ENCODE peak calls at places on chromosomes 1 and 21, in seven cellular contexts. One of them, this sample, is unnamed. For H3K36me3 and H3K27me3, the result is how much of the 10 kb centered on the place peaks cover.

GRCh38 chr1:34361781-34362357 is 185.2 kb downstream of the C1orf94 start:
- DNase-seq in PC-9: no peak
- DNase-seq in neural progenitor cell: no peak
- DNase-seq in fibroblast of lung: no peak
- DNase-seq in astrocyte: no peak
- DNase-seq in GM23338: no peak
- DNase-seq in DND-41: no peak
- DNase-seq in this sample: no peak

GRCh38 chr1:53259932-53260331 is 21.6 kb upstream of the MAGOH start:
- DNase-seq in PC-9: no peak
- DNase-seq in neural progenitor cell: no peak
- DNase-seq in fibroblast of lung: no peak
- DNase-seq in astrocyte: no peak
- DNase-seq in GM23338: no peak
- DNase-seq in DND-41: no peak
- DNase-seq in this sample: no peak

GRCh38 chr21:16579538-16579937 is 849.8 kb downstream of the USP25 start:
- DNase-seq in PC-9: no peak
- DNase-seq in neural progenitor cell: no peak
- DNase-seq in fibroblast of lung: peak
- DNase-seq in astrocyte: peak
- DNase-seq in GM23338: no peak
- DNase-seq in DND-41: no peak
- DNase-seq in this sample: no peak

GRCh38 chr1:99264201-99265021 is at the start of gene PLPPR4:
- DNase-seq in PC-9: no peak
- DNase-seq in neural progenitor cell: peak
- DNase-seq in fibroblast of lung: peak
- DNase-seq in astrocyte: peak
- DNase-seq in GM23338: peak
- DNase-seq in DND-41: no peak
- DNase-seq in this sample: peak

GRCh38 chr1:190170321-190170720 is 307.3 kb downstream of the BRINP3 start:
- DNase-seq in PC-9: no peak
- DNase-seq in neural progenitor cell: no peak
- DNase-seq in fibroblast of lung: peak
- DNase-seq in astrocyte: peak
- DNase-seq in GM23338: no peak
- DNase-seq in DND-41: no peak
- DNase-seq in this sample: no peak

GRCh38 chr1:226657788-226658537 is 81.1 kb downstream of the ITPKB start:
- DNase-seq in PC-9: no peak
- DNase-seq in neural progenitor cell: no peak
- DNase-seq in fibroblast of lung: no peak
- DNase-seq in astrocyte: no peak
- DNase-seq in GM23338: no peak
- DNase-seq in DND-41: no peak
- DNase-seq in this sample: no peak

GRCh38 chr1:37157634-37158033 is 123.3 kb upstream of the GRIK3 start:
- DNase-seq in PC-9: no peak
- DNase-seq in neural progenitor cell: no peak
- DNase-seq in fibroblast of lung: no peak
- DNase-seq in astrocyte: no peak
- DNase-seq in GM23338: no peak
- DNase-seq in DND-41: no peak
- DNase-seq in this sample: no peak

GRCh38 chr1:146032613-146033219 is 11.2 kb upstream of the HJV start:
- DNase-seq in PC-9: no peak
- DNase-seq in neural progenitor cell: peak
- DNase-seq in fibroblast of lung: peak
- DNase-seq in astrocyte: peak
- DNase-seq in GM23338: peak
- DNase-seq in DND-41: no peak
- DNase-seq in this sample: peak

GRCh38 chr1:21131200-21131599 is 45.5 kb downstream of the EIF4G3 start:
- DNase-seq in PC-9: no peak
- DNase-seq in neural progenitor cell: no peak
- DNase-seq in fibroblast of lung: no peak
- DNase-seq in astrocyte: no peak
- DNase-seq in GM23338: no peak
- DNase-seq in DND-41: no peak
- DNase-seq in this sample: no peak

GRCh38 chr1:194184974-194185373 is 998.6 kb upstream of the B3GALT2 start:
- DNase-seq in PC-9: no peak
- DNase-seq in neural progenitor cell: no peak
- DNase-seq in fibroblast of lung: no peak
- DNase-seq in astrocyte: no peak
- DNase-seq in GM23338: no peak
- DNase-seq in DND-41: no peak
- DNase-seq in this sample: no peak

GRCh38 chr1:231508497-231508896 is 20.0 kb upstream of the TSNAX start:
- DNase-seq in PC-9: no peak
- DNase-seq in neural progenitor cell: no peak
- DNase-seq in fibroblast of lung: peak
- DNase-seq in astrocyte: no peak
- DNase-seq in GM23338: no peak
- DNase-seq in DND-41: no peak
- DNase-seq in this sample: no peak

GRCh38 chr1:116465845-116466685 is 93.0 kb downstream of the ATP1A1 start:
- DNase-seq in PC-9: no peak
- DNase-seq in neural progenitor cell: no peak
- DNase-seq in fibroblast of lung: no peak
- DNase-seq in astrocyte: no peak
- DNase-seq in GM23338: no peak
- DNase-seq in DND-41: no peak
- DNase-seq in this sample: peak

GRCh38 chr1:18309552-18310155 is 171.1 kb upstream of the KLHDC7A start:
- DNase-seq in PC-9: no peak
- DNase-seq in neural progenitor cell: no peak
- DNase-seq in fibroblast of lung: no peak
- DNase-seq in astrocyte: no peak
- DNase-seq in GM23338: no peak
- DNase-seq in DND-41: no peak
- DNase-seq in this sample: no peak

GRCh38 chr1:21318714-21319159 is 28.5 kb upstream of the ECE1 start:
- DNase-seq in PC-9: no peak
- DNase-seq in neural progenitor cell: no peak
- DNase-seq in fibroblast of lung: peak
- DNase-seq in astrocyte: no peak
- DNase-seq in GM23338: no peak
- DNase-seq in DND-41: no peak
- DNase-seq in this sample: peak

GRCh38 chr1:38044224-38045215 is 2.1 kb downstream of the POU3F1 start:
- DNase-seq in PC-9: no peak
- DNase-seq in neural progenitor cell: no peak
- DNase-seq in fibroblast of lung: peak
- DNase-seq in astrocyte: no peak
- DNase-seq in GM23338: peak
- DNase-seq in DND-41: no peak
- DNase-seq in this sample: peak

GRCh38 chr1:228101994-228102790 is 933 bp downstream of the C1orf35 start:
- DNase-seq in PC-9: no peak
- DNase-seq in neural progenitor cell: peak
- DNase-seq in fibroblast of lung: no peak
- DNase-seq in astrocyte: no peak
- DNase-seq in GM23338: peak
- DNase-seq in DND-41: peak
- DNase-seq in this sample: peak

GRCh38 chr1:204087893-204088528 is 15.1 kb downstream of the SOX13 start:
- DNase-seq in PC-9: no peak
- DNase-seq in neural progenitor cell: no peak
- DNase-seq in fibroblast of lung: no peak
- DNase-seq in astrocyte: no peak
- DNase-seq in GM23338: no peak
- DNase-seq in DND-41: no peak
- DNase-seq in this sample: no peak

GRCh38 chr1:27430903-27431653 is 38.7 kb downstream of the GPR3 start:
- DNase-seq in PC-9: no peak
- DNase-seq in neural progenitor cell: no peak
- DNase-seq in fibroblast of lung: peak
- DNase-seq in astrocyte: peak
- DNase-seq in GM23338: no peak
- DNase-seq in DND-41: peak
- DNase-seq in this sample: peak

GRCh38 chr1:174447866-174448530 is at the start of gene GPR52:
- DNase-seq in PC-9: no peak
- DNase-seq in neural progenitor cell: no peak
- DNase-seq in fibroblast of lung: no peak
- DNase-seq in astrocyte: no peak
- DNase-seq in GM23338: no peak
- DNase-seq in DND-41: no peak
- DNase-seq in this sample: no peak

GRCh38 chr21:35024475-35024874 is 24.6 kb downstream of the RUNX1 start:
- DNase-seq in PC-9: no peak
- DNase-seq in neural progenitor cell: no peak
- DNase-seq in fibroblast of lung: no peak
- DNase-seq in astrocyte: no peak
- DNase-seq in GM23338: no peak
- DNase-seq in DND-41: no peak
- DNase-seq in this sample: no peak

GRCh38 chr1:28896609-28896986 is 17.8 kb upstream of the EPB41 start:
- DNase-seq in PC-9: no peak
- DNase-seq in neural progenitor cell: no peak
- DNase-seq in fibroblast of lung: no peak
- DNase-seq in astrocyte: no peak
- DNase-seq in GM23338: no peak
- DNase-seq in DND-41: no peak
- DNase-seq in this sample: no peak

GRCh38 chr1:183926978-183927377 is 110.5 kb downstream of the COLGALT2 start:
- DNase-seq in PC-9: no peak
- DNase-seq in neural progenitor cell: no peak
- DNase-seq in fibroblast of lung: peak
- DNase-seq in astrocyte: peak
- DNase-seq in GM23338: no peak
- DNase-seq in DND-41: no peak
- DNase-seq in this sample: no peak

GRCh38 chr21:36511484-36512227 is 31.7 kb upstream of the CLDN14 start:
- DNase-seq in PC-9: no peak
- DNase-seq in neural progenitor cell: no peak
- DNase-seq in fibroblast of lung: no peak
- DNase-seq in astrocyte: no peak
- DNase-seq in GM23338: no peak
- DNase-seq in DND-41: peak
- DNase-seq in this sample: no peak

GRCh38 chr1:182384387-182384960 is 7.1 kb downstream of the GLUL start:
- DNase-seq in PC-9: no peak
- DNase-seq in neural progenitor cell: no peak
- DNase-seq in fibroblast of lung: no peak
- DNase-seq in astrocyte: no peak
- DNase-seq in GM23338: no peak
- DNase-seq in DND-41: no peak
- DNase-seq in this sample: no peak

GRCh38 chr21:18517905-18518566 is 114.5 kb upstream of the TMPRSS15 start:
- DNase-seq in PC-9: no peak
- DNase-seq in neural progenitor cell: no peak
- DNase-seq in fibroblast of lung: no peak
- DNase-seq in astrocyte: no peak
- DNase-seq in GM23338: no peak
- DNase-seq in DND-41: no peak
- DNase-seq in this sample: no peak

GRCh38 chr1:50661626-50662025 is 238.4 kb upstream of the DMRTA2 start:
- DNase-seq in PC-9: no peak
- DNase-seq in neural progenitor cell: no peak
- DNase-seq in fibroblast of lung: no peak
- DNase-seq in astrocyte: peak
- DNase-seq in GM23338: peak
- DNase-seq in DND-41: no peak
- DNase-seq in this sample: no peak
- TF ChIP-seq EZH2 in PC-9: no peak
- TF ChIP-seq EZH2 in neural progenitor cell: no peak
- TF ChIP-seq EZH2 in fibroblast of lung: no peak
- TF ChIP-seq EZH2 in astrocyte: no peak
- TF ChIP-seq EZH2 in GM23338: no peak
- TF ChIP-seq EZH2 in DND-41: no peak
- TF ChIP-seq EZH2 in this sample: no peak

DNA sequence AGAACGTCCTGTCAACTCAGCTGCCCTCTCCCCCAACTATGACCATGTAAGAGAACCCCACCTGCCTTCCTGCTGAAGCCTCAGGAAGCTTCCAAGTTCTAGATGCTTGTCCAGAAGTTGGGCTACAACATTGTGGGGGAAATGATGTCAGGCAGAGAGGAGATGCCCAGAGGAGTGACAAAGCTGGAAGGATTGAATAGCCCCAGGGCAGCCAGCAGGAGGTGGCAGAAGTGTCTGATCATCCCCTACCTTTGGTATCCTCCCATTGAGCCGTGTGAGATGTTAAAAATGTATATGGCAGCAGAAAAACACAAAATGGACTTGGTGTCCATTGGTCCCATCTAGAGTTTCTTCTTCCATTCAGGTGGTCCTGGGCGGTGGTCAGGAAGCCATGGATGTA is 6.6 kb downstream of the EIF3I start:
- DNase-seq in PC-9: no peak
- DNase-seq in neural progenitor cell: no peak
- DNase-seq in fibroblast of lung: no peak
- DNase-seq in astrocyte: no peak
- DNase-seq in GM23338: no peak
- DNase-seq in DND-41: no peak
- DNase-seq in this sample: no peak
- H3K36me3 ChIP-seq in PC-9: under half
- H3K36me3 ChIP-seq in neural progenitor cell: under half
- H3K36me3 ChIP-seq in fibroblast of lung: under half
- H3K36me3 ChIP-seq in astrocyte: under half
- H3K36me3 ChIP-seq in GM23338: half or more
- H3K36me3 ChIP-seq in DND-41: half or more
- H3K36me3 ChIP-seq in this sample: half or more

GRCh38 chr1:63317814-63318156 is 4.6 kb upstream of the FOXD3 start:
- DNase-seq in PC-9: no peak
- DNase-seq in neural progenitor cell: no peak
- DNase-seq in fibroblast of lung: peak
- DNase-seq in astrocyte: no peak
- DNase-seq in GM23338: peak
- DNase-seq in DND-41: no peak
- DNase-seq in this sample: no peak
- H3K27me3 ChIP-seq in PC-9: under half
- H3K27me3 ChIP-seq in neural progenitor cell: half or more
- H3K27me3 ChIP-seq in fibroblast of lung: half or more
- H3K27me3 ChIP-seq in astrocyte: half or more
- H3K27me3 ChIP-seq in GM23338: under half
- H3K27me3 ChIP-seq in DND-41: under half
- H3K27me3 ChIP-seq in this sample: under half

DNA sequence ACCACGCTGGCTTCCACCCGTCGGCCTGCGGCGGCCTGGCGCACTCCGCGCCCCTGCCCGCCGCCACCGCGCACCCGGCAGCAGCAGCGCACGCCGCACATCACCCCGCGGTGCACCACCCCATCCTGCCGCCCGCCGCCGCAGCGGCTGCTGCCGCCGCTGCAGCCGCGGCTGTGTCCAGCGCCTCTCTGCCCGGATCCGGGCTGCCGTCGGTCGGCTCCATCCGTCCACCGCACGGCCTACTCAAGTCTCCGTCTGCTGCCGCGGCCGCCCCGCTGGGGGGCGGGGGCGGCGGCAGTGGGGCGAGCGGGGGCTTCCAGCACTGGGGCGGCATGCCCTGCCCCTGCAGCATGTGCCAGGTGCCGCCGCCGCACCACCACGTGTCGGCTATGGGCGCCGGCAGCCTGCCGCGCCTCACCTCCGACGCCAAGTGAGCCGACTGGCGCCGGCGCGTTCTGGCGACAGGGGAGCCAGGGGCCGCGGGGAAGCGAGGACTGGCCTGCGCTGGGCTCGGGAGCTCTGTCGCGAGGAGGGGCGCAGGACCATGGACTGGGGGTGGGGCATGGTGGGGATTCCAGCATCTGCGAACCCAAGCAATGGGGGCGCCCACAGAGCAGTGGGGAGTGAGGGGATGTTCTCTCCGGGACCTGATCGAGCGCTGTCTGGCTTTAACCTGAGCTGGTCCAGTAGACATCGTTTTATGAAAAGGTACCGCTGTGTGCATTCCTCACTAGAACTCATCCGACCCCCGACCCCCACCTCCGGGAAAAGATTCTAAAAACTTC is 1.9 kb downstream of the OLIG2 start:
- DNase-seq in PC-9: no peak
- DNase-seq in neural progenitor cell: peak
- DNase-seq in fibroblast of lung: no peak
- DNase-seq in astrocyte: no peak
- DNase-seq in GM23338: peak
- DNase-seq in DND-41: no peak
- DNase-seq in this sample: no peak
- TF ChIP-seq EZH2 in PC-9: no peak
- TF ChIP-seq EZH2 in neural progenitor cell: peak
- TF ChIP-seq EZH2 in fibroblast of lung: peak
- TF ChIP-seq EZH2 in astrocyte: peak
- TF ChIP-seq EZH2 in GM23338: peak
- TF ChIP-seq EZH2 in DND-41: no peak
- TF ChIP-seq EZH2 in this sample: peak